ENCODE peak calls at places on chromosomes 1 and 21, in nine cellular contexts. One of them, this sample, is unnamed.

GRCh38 chr1:161171696-161172095 is 5.5 kb downstream of the PPOX start:
- DNase-seq in kidney tubule cell: no peak
- DNase-seq in hepatic stellate cell: no peak
- DNase-seq in kidney glomerular epithelial cell: no peak
- DNase-seq in astrocyte: no peak
- DNase-seq in GM04503: no peak
- DNase-seq in esophagus squamous epithelium: no peak
- DNase-seq in PC-9: no peak
- DNase-seq in glutamatergic neuron: no peak
- DNase-seq in this sample: no peak

GRCh38 chr1:8423134-8423701 is 105.3 kb downstream of the SLC45A1 start:
- DNase-seq in kidney tubule cell: no peak
- DNase-seq in hepatic stellate cell: peak
- DNase-seq in kidney glomerular epithelial cell: no peak
- DNase-seq in astrocyte: no peak
- DNase-seq in GM04503: no peak
- DNase-seq in esophagus squamous epithelium: no peak
- DNase-seq in PC-9: no peak
- DNase-seq in glutamatergic neuron: peak
- DNase-seq in this sample: peak

GRCh38 chr1:54643736-54644135 is 2.1 kb downstream of the MROH7 start:
- DNase-seq in kidney tubule cell: no peak
- DNase-seq in hepatic stellate cell: no peak
- DNase-seq in kidney glomerular epithelial cell: no peak
- DNase-seq in astrocyte: no peak
- DNase-seq in GM04503: no peak
- DNase-seq in esophagus squamous epithelium: no peak
- DNase-seq in PC-9: no peak
- DNase-seq in glutamatergic neuron: no peak
- DNase-seq in this sample: no peak

GRCh38 chr1:53108646-53109580 is 33.5 kb downstream of the SLC1A7 start:
- DNase-seq in kidney tubule cell: no peak
- DNase-seq in hepatic stellate cell: peak
- DNase-seq in kidney glomerular epithelial cell: no peak
- DNase-seq in astrocyte: peak
- DNase-seq in GM04503: no peak
- DNase-seq in esophagus squamous epithelium: no peak
- DNase-seq in PC-9: no peak
- DNase-seq in glutamatergic neuron: no peak
- DNase-seq in this sample: peak

GRCh38 chr1:228540161-228540917 is 53.2 kb downstream of the RNF187 start:
- DNase-seq in kidney tubule cell: no peak
- DNase-seq in hepatic stellate cell: no peak
- DNase-seq in kidney glomerular epithelial cell: no peak
- DNase-seq in astrocyte: no peak
- DNase-seq in GM04503: no peak
- DNase-seq in esophagus squamous epithelium: no peak
- DNase-seq in PC-9: no peak
- DNase-seq in glutamatergic neuron: no peak
- DNase-seq in this sample: no peak

GRCh38 chr21:43829575-43830119 is 35.4 kb upstream of the AGPAT3 start:
- DNase-seq in kidney tubule cell: no peak
- DNase-seq in hepatic stellate cell: no peak
- DNase-seq in kidney glomerular epithelial cell: no peak
- DNase-seq in astrocyte: no peak
- DNase-seq in GM04503: no peak
- DNase-seq in esophagus squamous epithelium: no peak
- DNase-seq in PC-9: no peak
- DNase-seq in glutamatergic neuron: no peak
- DNase-seq in this sample: no peak

GRCh38 chr1:169941982-169942830 is 48.5 kb upstream of the SCYL3 start:
- DNase-seq in kidney tubule cell: no peak
- DNase-seq in hepatic stellate cell: no peak
- DNase-seq in kidney glomerular epithelial cell: no peak
- DNase-seq in astrocyte: peak
- DNase-seq in GM04503: peak
- DNase-seq in esophagus squamous epithelium: no peak
- DNase-seq in PC-9: peak
- DNase-seq in glutamatergic neuron: no peak
- DNase-seq in this sample: peak

GRCh38 chr1:227185291-227185690 is 133.0 kb downstream of the CDC42BPA start:
- DNase-seq in kidney tubule cell: no peak
- DNase-seq in hepatic stellate cell: no peak
- DNase-seq in kidney glomerular epithelial cell: no peak
- DNase-seq in astrocyte: no peak
- DNase-seq in GM04503: no peak
- DNase-seq in esophagus squamous epithelium: no peak
- DNase-seq in PC-9: no peak
- DNase-seq in glutamatergic neuron: no peak
- DNase-seq in this sample: no peak

GRCh38 chr1:172719694-172720138 is 60.8 kb downstream of the FASLG start:
- DNase-seq in kidney tubule cell: peak
- DNase-seq in hepatic stellate cell: peak
- DNase-seq in kidney glomerular epithelial cell: peak
- DNase-seq in astrocyte: peak
- DNase-seq in GM04503: no peak
- DNase-seq in esophagus squamous epithelium: no peak
- DNase-seq in PC-9: no peak
- DNase-seq in glutamatergic neuron: no peak
- DNase-seq in this sample: peak

GRCh38 chr1:26541816-26542711 is 12.5 kb downstream of the RPS6KA1 start:
- DNase-seq in kidney tubule cell: peak
- DNase-seq in hepatic stellate cell: peak
- DNase-seq in kidney glomerular epithelial cell: no peak
- DNase-seq in astrocyte: no peak
- DNase-seq in GM04503: no peak
- DNase-seq in esophagus squamous epithelium: peak
- DNase-seq in PC-9: no peak
- DNase-seq in glutamatergic neuron: peak
- DNase-seq in this sample: peak

GRCh38 chr1:41656088-41656487 is 171.6 kb upstream of the EDN2 start:
- DNase-seq in kidney tubule cell: no peak
- DNase-seq in hepatic stellate cell: no peak
- DNase-seq in kidney glomerular epithelial cell: no peak
- DNase-seq in astrocyte: no peak
- DNase-seq in GM04503: no peak
- DNase-seq in esophagus squamous epithelium: no peak
- DNase-seq in PC-9: no peak
- DNase-seq in glutamatergic neuron: no peak
- DNase-seq in this sample: no peak

GRCh38 chr21:37369307-37369854 is 2.8 kb downstream of the DYRK1A start:
- DNase-seq in kidney tubule cell: no peak
- DNase-seq in hepatic stellate cell: no peak
- DNase-seq in kidney glomerular epithelial cell: no peak
- DNase-seq in astrocyte: no peak
- DNase-seq in GM04503: no peak
- DNase-seq in esophagus squamous epithelium: no peak
- DNase-seq in PC-9: no peak
- DNase-seq in glutamatergic neuron: no peak
- DNase-seq in this sample: no peak

This sample was measured in M059J.